ENCODE peak calls at places on chromosomes 13 and 19, in ten cellular contexts. X, B, I, Z, V, Q, E, M, K and F are unnamed samples.

GRCh38 chr19:18440421-18440877 is 2.5 kb upstream of the ISYNA1 start:
- DNase-seq in M (no peak), B (no peak), K (no peak), X (no peak), V (no peak), E (peak), Z (no peak), I (no peak), Q (no peak), F (no peak)

GRCh38 chr13:41751277-41751676 is 209.6 kb downstream of the VWA8 start:
- DNase-seq in M (no peak), V (no peak), E (no peak), Z (no peak), I (no peak), X (no peak), K (peak), Q (peak), B (no peak), F (no peak)

GRCh38 chr19:35034005-35034502 is 3.8 kb downstream of the SCN1B start:
- DNase-seq in X (no peak), E (no peak), I (no peak), B (no peak), M (no peak), Q (no peak), Z (no peak), K (no peak), V (no peak), F (no peak)

GRCh38 chr19:56841194-56841546 is 644 bp upstream of the PEG3 start:
- DNase-seq in I (no peak), E (no peak), Q (no peak), V (no peak), M (no peak), X (no peak), B (no peak), Z (no peak), K (no peak), F (no peak)

GRCh38 chr19:16273005-16273404 is 51.6 kb upstream of the KLF2 start:
- DNase-seq in Q (no peak), E (no peak), X (peak), V (no peak), K (no peak), M (no peak), I (no peak), B (no peak), Z (no peak), F (peak)

GRCh38 chr19:9323557-9323918 is 441 bp upstream of the ZNF559 start:
- DNase-seq in Q (peak), I (peak), E (peak), V (no peak), X (peak), K (peak), M (peak), Z (no peak), B (peak), F (peak)

GRCh38 chr13:41401371-41401770 is 56.0 kb upstream of the RGCC start:
- DNase-seq in M (no peak), I (no peak), E (peak), K (no peak), Z (no peak), Q (no peak), B (no peak), V (no peak), X (no peak), F (no peak)

GRCh38 chr13:19606152-19606551 is 27.3 kb upstream of the MPHOSPH8 start:
- DNase-seq in E (peak), B (no peak), Z (no peak), I (no peak), X (no peak), V (no peak), M (no peak), K (no peak), Q (no peak), F (peak)

GRCh38 chr13:67299072-67299635 is 69.0 kb upstream of the PCDH9 start:
- DNase-seq in K (peak), I (no peak), E (peak), B (no peak), Q (peak), Z (no peak), M (peak), V (no peak), X (no peak), F (no peak)